ENCODE peak calls at places on chromosomes 13 and 19, in nine cellular contexts. V is progenitor cell of endocrine pancreas, A is fibroblast of lung, R is HTR-8/SVneo, O is EL, Y is ureter, U is breast epithelium, Q is nephron progenitor cell, D is HEK293T. Z is an unnamed sample.

GRCh38 chr13:44574466-44574855 is 1.7 kb downstream of the TSC22D1 start:
- DNase-seq in Q (no peak), D (no peak), A (no peak), U (no peak), O (no peak), R (no peak), Y (no peak), V (no peak), Z (no peak)

GRCh38 chr13:70623260-70623659 is 515.0 kb upstream of the KLHL1 start:
- DNase-seq in V (no peak), A (peak; percentile 39), D (no peak), O (peak; percentile 0), U (no peak), Q (no peak), Y (no peak), R (no peak), Z (peak; percentile 30)

GRCh38 chr13:110057052-110057451 is 249.9 kb downstream of the COL4A1 start:
- DNase-seq in R (no peak), D (no peak), V (no peak), Q (no peak), A (no peak), O (no peak), Y (no peak), U (no peak), Z (peak; percentile 40)

GRCh38 chr13:95530178-95530577 is 22.3 kb upstream of the CLDN10 start:
- DNase-seq in R (peak; percentile 30), V (no peak), O (peak; percentile 50), Q (no peak), D (no peak), U (no peak), A (peak; percentile 60), Y (no peak), Z (peak; percentile 95)

GRCh38 chr13:25733061-25733491 is 318.7 kb downstream of the SHISA2 start:
- DNase-seq in A (no peak), O (peak; percentile 74), R (no peak), Y (no peak), U (no peak), Q (no peak), D (no peak), V (no peak), Z (peak; percentile 86)

GRCh38 chr13:109778102-109778542 is 8.3 kb downstream of the IRS2 start:
- DNase-seq in A (no peak), R (no peak), Q (no peak), U (no peak), Y (no peak), V (no peak), D (no peak), O (peak; percentile 43), Z (peak; percentile 83)

GRCh38 chr19:3782330-3782729 is 3.9 kb downstream of the MATK start:
- DNase-seq in O (no peak), A (no peak), U (no peak), R (no peak), D (no peak), V (no peak), Y (no peak), Q (no peak), Z (no peak)

GRCh38 chr19:35153701-35154534 is 617 bp upstream of the FXYD5 start:
- DNase-seq in U (no peak), A (no peak), V (peak; percentile 41), Y (no peak), Q (peak; percentile 76), D (peak; percentile 50), R (no peak), O (peak; percentile 58), Z (peak; percentile 49)

GRCh38 chr13:27043013-27043412 is 128.6 kb downstream of the USP12 start:
- DNase-seq in A (peak; percentile 96), O (peak; percentile 96), U (peak; percentile 63), D (no peak), V (no peak), Q (no peak), R (peak; percentile 82), Y (no peak), Z (peak; percentile 95)

GRCh38 chr19:9431475-9431874 is 3.9 kb downstream of the ZNF266 start:
- DNase-seq in D (no peak), A (peak; percentile 15), Y (no peak), Q (peak; percentile 36), O (peak; percentile 33), V (peak; percentile 19), U (no peak), R (peak; percentile 7), Z (peak; percentile 53)

GRCh38 chr19:12668937-12669271 is 2.3 kb downstream of the WDR83 start:
- DNase-seq in A (peak; percentile 55), Q (peak; percentile 53), R (peak; percentile 33), D (no peak), V (no peak), U (peak; percentile 63), Y (no peak), O (peak; percentile 75), Z (peak; percentile 79)

GRCh38 chr19:13597625-13598024 is 91.3 kb upstream of the CACNA1A start:
- DNase-seq in D (peak; percentile 80), R (peak; percentile 92), V (peak; percentile 22), Y (peak; percentile 49), O (peak; percentile 73), A (peak; percentile 77), Q (peak; percentile 53), U (no peak), Z (peak; percentile 78)

GRCh38 chr19:35717665-35718344 is at the start of gene KMT2B:
- DNase-seq in U (no peak), Q (peak; percentile 95), Y (no peak), R (peak; percentile 95), O (peak; percentile 96), A (no peak), D (peak; percentile 96), V (peak; percentile 93), Z (peak; percentile 97)

GRCh38 chr13:83350569-83350968 is 531.7 kb downstream of the SLITRK1 start:
- DNase-seq in Y (no peak), D (no peak), U (no peak), V (no peak), A (peak; percentile 31), R (no peak), O (peak; percentile 52), Q (no peak), Z (peak; percentile 77)

Z was measured in epithelial cell of esophagus.